ENCODE peak calls at places on chromosomes 2 and 18, in ten cellular contexts. N, S, A, G, M, Q, P, F, R and V are unnamed samples.

GRCh38 chr18:59416818-59417217 is 57.8 kb upstream of the LMAN1 start:
- DNase-seq in N (no peak), F (no peak), P (no peak), G (peak; percentile 30), A (no peak), Q (no peak), S (peak; percentile 12), M (no peak), R (no peak), V (no peak)

GRCh38 chr2:39666489-39667141 is 898 bp downstream of the TMEM178A start:
- DNase-seq in S (no peak), P (no peak), R (no peak), N (no peak), G (peak; percentile 36), M (no peak), Q (peak; percentile 17), F (no peak), A (no peak), V (no peak)

GRCh38 chr2:30272761-30273573 is 41.6 kb downstream of the LBH start:
- DNase-seq in M (no peak), R (peak; percentile 86), N (no peak), F (peak; percentile 76), A (peak; percentile 53), Q (peak; percentile 89), G (peak; percentile 87), S (no peak), P (peak; percentile 77), V (no peak)

GRCh38 chr2:10452956-10453885 is 5.1 kb upstream of the ODC1 start:
- DNase-seq in G (no peak), P (no peak), S (no peak), N (no peak), R (no peak), A (no peak), Q (no peak), M (no peak), F (no peak), V (no peak)

GRCh38 chr18:62585274-62586147 is 62.7 kb downstream of the ZCCHC2 start:
- DNase-seq in M (no peak), Q (no peak), P (no peak), A (no peak), F (no peak), R (no peak), S (no peak), G (no peak), N (no peak), V (no peak)

GRCh38 chr2:67437132-67437531 is 40.0 kb downstream of the ETAA1 start:
- DNase-seq in A (peak; percentile 23), Q (peak; percentile 42), G (no peak), F (peak; percentile 89), R (peak; percentile 26), N (no peak), M (no peak), P (no peak), S (no peak), V (no peak)

GRCh38 chr2:127220102-127220806 is at the start of gene CYP27C1:
- DNase-seq in N (no peak), R (peak; percentile 37), M (no peak), S (no peak), F (no peak), G (peak; percentile 56), Q (peak; percentile 44), A (peak; percentile 54), P (peak; percentile 31), V (no peak)

GRCh38 chr2:20521682-20522189 is 74.9 kb downstream of the RHOB start:
- DNase-seq in S (no peak), P (no peak), N (no peak), F (no peak), M (no peak), A (no peak), R (no peak), Q (no peak), G (no peak), V (no peak)

GRCh38 chr2:17086990-17087389 is 421.4 kb upstream of the CYRIA start:
- DNase-seq in N (no peak), Q (no peak), R (no peak), G (no peak), A (no peak), P (no peak), M (no peak), F (no peak), S (no peak), V (no peak)

GRCh38 chr2:151159109-151159690 is 102.5 kb downstream of the RBM43 start:
- DNase-seq in Q (peak; percentile 42), A (no peak), R (peak; percentile 31), P (no peak), M (no peak), F (no peak), G (no peak), S (no peak), N (no peak), V (no peak)

GRCh38 chr2:14633031-14633430 is 514 bp downstream of the LRATD1 start:
- DNase-seq in M (no peak), N (no peak), A (peak; percentile 13), F (peak; percentile 33), G (no peak), S (no peak), R (no peak), P (no peak), Q (no peak), V (no peak)

GRCh38 chr2:37880546-37880945 is 44.5 kb upstream of the RMDN2 start:
- DNase-seq in P (no peak), F (peak; percentile 10), Q (no peak), G (no peak), A (no peak), N (peak; percentile 9), R (no peak), M (no peak), S (no peak), V (no peak)

GRCh38 chr2:234454433-234454832 is 42.4 kb downstream of the ARL4C start:
- DNase-seq in N (no peak), Q (no peak), F (no peak), M (no peak), S (no peak), A (no peak), G (no peak), P (no peak), R (no peak), V (no peak)

GRCh38 chr2:199977984-199978415 is 22.6 kb downstream of the MAIP1 start:
- DNase-seq in R (peak; percentile 54), S (no peak), P (peak; percentile 76), Q (peak; percentile 66), G (peak; percentile 81), F (peak; percentile 93), A (peak; percentile 69), N (peak; percentile 39), M (peak; percentile 29), V (peak; percentile 58)

GRCh38 chr2:199975297-199975895 is 20.0 kb downstream of the MAIP1 start:
- DNase-seq in G (peak; percentile 68), P (no peak), Q (peak; percentile 3), R (no peak), F (no peak), S (no peak), N (no peak), M (peak; percentile 19), A (no peak), V (no peak)

GRCh38 chr2:199982444-199982843 is 27.1 kb downstream of the MAIP1 start:
- DNase-seq in S (no peak), Q (no peak), G (no peak), F (no peak), A (no peak), P (no peak), M (no peak), N (no peak), R (no peak), V (no peak)

GRCh38 chr2:199979841-199980628 is 24.7 kb downstream of the MAIP1 start:
- DNase-seq in P (peak; percentile 77), A (peak; percentile 92), M (peak; percentile 57), S (peak; percentile 37), R (peak; percentile 49), N (peak; percentile 67), Q (peak; percentile 63), F (peak; percentile 89), G (peak; percentile 90), V (peak; percentile 75)

GRCh38 chr2:199979398-199979797 is 24.0 kb downstream of the MAIP1 start:
- DNase-seq in A (no peak), P (no peak), N (no peak), M (no peak), Q (no peak), F (no peak), G (peak; percentile 29), R (no peak), S (no peak), V (no peak)
- H2AFZ ChIP-seq in A (peak overlapping the region; percentile 33), P (no peak overlapping the region), N (peak overlapping the region; percentile 51), M (no peak overlapping the region), Q (peak overlapping the region; percentile 71), F (no peak overlapping the region), G (peak overlapping the region; percentile 87), R (peak overlapping the region; percentile 51), S (no peak overlapping the region), V (no peak overlapping the region)

GRCh38 chr2:130837175-130837810 is 579 bp downstream of the ARHGEF4 start:
- DNase-seq in S (no peak), P (no peak), M (no peak), Q (no peak), G (no peak), F (no peak), R (no peak), N (no peak), A (no peak), V (no peak)
- TF ChIP-seq EZH2 in S (no peak), P (no peak), M (no peak), Q (no peak), G (no peak), F (no peak), R (peak; percentile 59), N (no peak), A (peak; percentile 70), V (no peak)

GRCh38 chr2:112640467-112640799 is 5.3 kb upstream of the SLC20A1 start:
- DNase-seq in A (no peak), M (no peak), F (no peak), P (no peak), S (no peak), N (no peak), Q (no peak), G (no peak), R (no peak), V (no peak)
- H2AFZ ChIP-seq in A (no peak overlapping the region), M (no peak overlapping the region), F (peak overlapping the region; percentile 11), P (no peak overlapping the region), S (peak overlapping the region; percentile 40), N (no peak overlapping the region), Q (no peak overlapping the region), G (peak overlapping the region; percentile 14), R (no peak overlapping the region), V (no peak overlapping the region)

GRCh38 chr18:57439985-57440330 is 4.8 kb downstream of the ONECUT2 start:
- DNase-seq in P (no peak), N (no peak), F (no peak), R (no peak), S (no peak), G (no peak), A (no peak), Q (no peak), M (no peak), V (no peak)
- TF ChIP-seq EZH2 in P (no peak), N (no peak), F (no peak), R (peak; percentile 84), S (no peak), G (peak; percentile 42), A (peak; percentile 61), Q (no peak), M (no peak), V (no peak)

DNA sequence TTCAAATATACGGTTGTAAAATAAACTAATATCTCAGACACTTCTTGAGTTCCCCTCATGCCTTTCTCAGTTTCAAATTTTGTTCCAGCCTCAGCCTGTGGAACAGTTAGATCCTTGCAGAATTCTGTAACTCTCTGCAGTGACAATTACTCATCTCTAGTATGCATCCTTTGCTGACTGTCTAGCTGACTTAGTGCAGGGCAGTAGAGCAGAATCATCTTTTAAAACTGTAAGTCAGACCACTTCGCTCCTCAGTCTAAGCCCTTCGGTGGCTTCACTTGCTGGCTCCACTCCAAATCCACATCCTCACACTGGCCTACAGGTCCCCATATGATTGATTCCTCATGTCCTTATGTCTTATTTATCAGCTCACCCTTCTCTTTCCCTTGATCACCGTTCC is 164.1 kb upstream of the ZSWIM2 start:
- DNase-seq in A (no peak), M (no peak), S (no peak), F (no peak), R (no peak), P (no peak), G (no peak), N (no peak), Q (no peak), V (no peak)
- H2AFZ ChIP-seq in A (no peak overlapping the region), M (no peak overlapping the region), S (no peak overlapping the region), F (no peak overlapping the region), R (no peak overlapping the region), P (no peak overlapping the region), G (no peak overlapping the region), N (no peak overlapping the region), Q (no peak overlapping the region), V (no peak overlapping the region)